ENCODE peak calls at places on chromosome 2, in four cellular contexts. K is AG08395, S is left ventricle myocardium inferior, E is pancreas. P is an unnamed sample.

GRCh38 chr2:65397122-65397521 is 35.3 kb downstream of the SPRED2 start:
- DNase-seq in S (no peak), K (no peak), E (no peak), P (no peak)

GRCh38 chr2:23430263-23430662 is 45.3 kb downstream of the KLHL29 start:
- DNase-seq in S (no peak), E (no peak), K (peak; percentile 63), P (no peak)

GRCh38 chr2:10043906-10044601 is 704 bp downstream of the KLF11 start:
- DNase-seq in K (peak; percentile 95), E (peak; percentile 100), S (peak; percentile 99), P (peak; percentile 95)

GRCh38 chr2:43083710-43084698 is 142.4 kb downstream of the ZFP36L2 start:
- DNase-seq in E (no peak), K (peak; percentile 66), S (peak; percentile 54), P (no peak)

GRCh38 chr2:127719301-127720218 is 18.3 kb downstream of the SFT2D3 start:
- DNase-seq in S (no peak), K (no peak), E (no peak), P (no peak)

GRCh38 chr2:67290451-67290991 is 106.6 kb upstream of the ETAA1 start:
- DNase-seq in S (no peak), E (no peak), K (peak; percentile 51), P (no peak)

GRCh38 chr2:110657721-110658305 is 20.1 kb downstream of the BUB1 start:
- DNase-seq in S (no peak), E (no peak), K (no peak), P (no peak)

GRCh38 chr2:150063432-150063889 is 424.0 kb downstream of the RND3 start:
- DNase-seq in S (no peak), E (no peak), K (peak; percentile 84), P (no peak)

GRCh38 chr2:75787532-75788132 is 76.9 kb upstream of the GCFC2 start:
- DNase-seq in K (peak; percentile 22), S (no peak), E (no peak), P (no peak)

GRCh38 chr2:213104089-213104902 is 47.1 kb downstream of the IKZF2 start:
- DNase-seq in K (no peak), E (no peak), S (no peak), P (no peak)

P was measured in memory B cell.